ENCODE peak calls at places on chromosome 5, in eight cellular contexts. One of them, this sample, is unnamed. For H4K20me1 and H3K4me1, the result is how much of the 10 kb centered on the place peaks cover.

GRCh38 chr5:98163796-98164493 is 609.5 kb upstream of the RGMB start:
- DNase-seq in H9: no peak
- DNase-seq in K562: no peak
- DNase-seq in OCI-LY7: no peak
- DNase-seq in neural progenitor cell: no peak
- DNase-seq in fibroblast of lung: no peak
- DNase-seq in GM23248: no peak
- DNase-seq in hepatocyte: no peak
- DNase-seq in this sample: no peak

GRCh38 chr5:1008451-1009358 is at the start of gene NKD2:
- DNase-seq in fibroblast of lung: no peak
- DNase-seq in hepatocyte: peak
- DNase-seq in H9: no peak
- DNase-seq in K562: peak
- DNase-seq in GM23248: peak
- DNase-seq in OCI-LY7: peak
- DNase-seq in neural progenitor cell: peak
- DNase-seq in this sample: peak

GRCh38 chr5:1510631-1511030 is 13.1 kb downstream of the LPCAT1 start:
- DNase-seq in hepatocyte: no peak
- DNase-seq in fibroblast of lung: no peak
- DNase-seq in OCI-LY7: no peak
- DNase-seq in neural progenitor cell: no peak
- DNase-seq in GM23248: no peak
- DNase-seq in H9: no peak
- DNase-seq in K562: no peak
- DNase-seq in this sample: peak

GRCh38 chr5:112614986-112615385 is 122.7 kb upstream of the APC start:
- DNase-seq in H9: no peak
- DNase-seq in hepatocyte: no peak
- DNase-seq in neural progenitor cell: no peak
- DNase-seq in fibroblast of lung: no peak
- DNase-seq in OCI-LY7: no peak
- DNase-seq in GM23248: peak
- DNase-seq in K562: no peak
- DNase-seq in this sample: no peak

GRCh38 chr5:148697177-148697820 is 43.0 kb upstream of the HTR4 start:
- DNase-seq in K562: peak
- DNase-seq in OCI-LY7: no peak
- DNase-seq in hepatocyte: peak
- DNase-seq in GM23248: peak
- DNase-seq in neural progenitor cell: no peak
- DNase-seq in fibroblast of lung: peak
- DNase-seq in H9: no peak
- DNase-seq in this sample: no peak

GRCh38 chr5:151155149-151155776 is 2.3 kb downstream of the ANXA6 start:
- DNase-seq in GM23248: peak
- DNase-seq in fibroblast of lung: peak
- DNase-seq in OCI-LY7: peak
- DNase-seq in H9: no peak
- DNase-seq in K562: no peak
- DNase-seq in neural progenitor cell: no peak
- DNase-seq in hepatocyte: no peak
- DNase-seq in this sample: peak

GRCh38 chr5:134692722-134693121 is 44.1 kb downstream of the SEC24A start:
- DNase-seq in neural progenitor cell: no peak
- DNase-seq in OCI-LY7: no peak
- DNase-seq in GM23248: no peak
- DNase-seq in hepatocyte: no peak
- DNase-seq in K562: no peak
- DNase-seq in fibroblast of lung: no peak
- DNase-seq in H9: no peak
- DNase-seq in this sample: no peak

GRCh38 chr5:124847907-124848306 is 101.5 kb upstream of the ZNF608 start:
- DNase-seq in K562: no peak
- DNase-seq in neural progenitor cell: no peak
- DNase-seq in hepatocyte: no peak
- DNase-seq in GM23248: no peak
- DNase-seq in H9: no peak
- DNase-seq in fibroblast of lung: no peak
- DNase-seq in OCI-LY7: no peak
- DNase-seq in this sample: no peak

GRCh38 chr5:87589587-87589986 is 176.9 kb upstream of the CCNH start:
- DNase-seq in OCI-LY7: no peak
- DNase-seq in hepatocyte: no peak
- DNase-seq in fibroblast of lung: no peak
- DNase-seq in K562: no peak
- DNase-seq in neural progenitor cell: no peak
- DNase-seq in GM23248: no peak
- DNase-seq in H9: no peak
- DNase-seq in this sample: no peak

GRCh38 chr5:148899993-148900392 is 73.6 kb downstream of the ADRB2 start:
- DNase-seq in K562: no peak
- DNase-seq in H9: no peak
- DNase-seq in neural progenitor cell: no peak
- DNase-seq in hepatocyte: no peak
- DNase-seq in OCI-LY7: no peak
- DNase-seq in fibroblast of lung: no peak
- DNase-seq in GM23248: no peak
- DNase-seq in this sample: no peak

GRCh38 chr5:1319436-1320343 is 24.8 kb upstream of the TERT start:
- DNase-seq in fibroblast of lung: no peak
- DNase-seq in H9: peak
- DNase-seq in OCI-LY7: no peak
- DNase-seq in GM23248: no peak
- DNase-seq in hepatocyte: no peak
- DNase-seq in neural progenitor cell: no peak
- DNase-seq in K562: no peak
- DNase-seq in this sample: no peak

GRCh38 chr5:179822444-179822990 is 1.8 kb downstream of the SQSTM1 start:
- DNase-seq in K562: no peak
- DNase-seq in hepatocyte: no peak
- DNase-seq in GM23248: peak
- DNase-seq in OCI-LY7: no peak
- DNase-seq in neural progenitor cell: no peak
- DNase-seq in fibroblast of lung: no peak
- DNase-seq in H9: no peak
- DNase-seq in this sample: no peak
- H4K20me1 ChIP-seq in K562: under half
- H4K20me1 ChIP-seq in hepatocyte: half or more
- H4K20me1 ChIP-seq in GM23248: under half
- H4K20me1 ChIP-seq in OCI-LY7: under half
- H4K20me1 ChIP-seq in neural progenitor cell: under half
- H4K20me1 ChIP-seq in fibroblast of lung: under half
- H4K20me1 ChIP-seq in H9: under half
- H4K20me1 ChIP-seq in this sample: under half

DNA sequence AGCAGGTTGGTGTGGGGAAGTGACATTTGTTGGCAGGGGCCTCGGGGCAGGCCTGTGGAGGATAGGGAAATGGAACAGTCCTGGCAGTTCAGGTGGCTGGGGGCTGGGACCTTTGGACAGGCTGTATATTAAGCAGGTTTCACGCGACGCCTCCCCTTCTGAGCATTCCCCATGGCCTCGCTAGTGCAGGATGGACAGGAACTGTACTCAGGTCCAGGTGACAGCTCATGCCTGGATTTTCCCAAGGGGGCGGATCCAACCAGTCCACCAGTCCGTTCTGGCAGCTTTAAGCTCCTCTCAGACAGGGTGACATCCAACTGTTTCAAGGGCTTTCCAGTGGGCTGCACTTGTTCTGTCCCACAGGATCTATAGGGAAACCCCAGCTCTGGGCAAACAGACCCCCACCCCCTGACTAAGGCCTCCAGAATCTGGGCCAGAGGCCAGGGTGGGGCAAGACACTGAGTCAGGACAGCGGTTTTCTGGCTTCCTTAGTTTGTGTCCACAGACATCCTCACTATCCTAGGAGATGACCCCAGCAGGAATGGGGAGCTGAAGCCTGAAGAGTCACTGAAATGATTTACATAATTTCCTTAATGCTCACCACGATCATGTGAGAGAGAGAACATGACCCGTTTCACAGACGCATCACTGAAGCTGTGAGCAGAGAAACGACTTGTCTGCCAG is 20.9 kb downstream of the CSF2 start:
- DNase-seq in K562: no peak
- DNase-seq in OCI-LY7: no peak
- DNase-seq in H9: peak
- DNase-seq in fibroblast of lung: peak
- DNase-seq in GM23248: peak
- DNase-seq in neural progenitor cell: no peak
- DNase-seq in hepatocyte: peak
- DNase-seq in this sample: no peak
- H3K4me1 ChIP-seq in K562: under half
- H3K4me1 ChIP-seq in OCI-LY7: under half
- H3K4me1 ChIP-seq in H9: under half
- H3K4me1 ChIP-seq in fibroblast of lung: under half
- H3K4me1 ChIP-seq in GM23248: half or more
- H3K4me1 ChIP-seq in neural progenitor cell: under half
- H3K4me1 ChIP-seq in hepatocyte: under half
- H3K4me1 ChIP-seq in this sample: under half

DNA sequence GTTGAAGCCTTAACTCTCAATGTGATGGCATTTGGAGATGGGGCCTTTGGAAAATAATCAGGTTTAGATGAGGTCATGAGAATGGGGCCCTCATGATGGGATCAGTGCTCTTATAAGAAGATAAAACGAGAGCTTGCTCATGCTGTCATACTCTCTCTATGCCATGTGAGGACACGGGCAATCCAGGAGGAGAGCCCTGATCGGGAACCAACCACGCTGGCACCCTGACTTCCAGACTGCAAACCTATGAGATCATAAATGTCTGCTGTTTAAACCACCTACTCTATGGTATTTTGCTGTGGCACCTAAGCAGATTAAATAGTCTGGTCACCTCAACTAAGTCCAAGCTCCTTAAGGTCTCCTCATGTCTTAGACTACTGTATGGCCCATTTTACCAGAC is 10.0 kb downstream of the HMGCS1 start:
- DNase-seq in H9: no peak
- DNase-seq in K562: no peak
- DNase-seq in hepatocyte: no peak
- DNase-seq in fibroblast of lung: no peak
- DNase-seq in OCI-LY7: no peak
- DNase-seq in neural progenitor cell: no peak
- DNase-seq in GM23248: no peak
- DNase-seq in this sample: no peak
- H4K20me1 ChIP-seq in H9: under half
- H4K20me1 ChIP-seq in K562: under half
- H4K20me1 ChIP-seq in hepatocyte: half or more
- H4K20me1 ChIP-seq in fibroblast of lung: under half
- H4K20me1 ChIP-seq in OCI-LY7: under half
- H4K20me1 ChIP-seq in neural progenitor cell: half or more
- H4K20me1 ChIP-seq in GM23248: under half
- H4K20me1 ChIP-seq in this sample: half or more

DNA sequence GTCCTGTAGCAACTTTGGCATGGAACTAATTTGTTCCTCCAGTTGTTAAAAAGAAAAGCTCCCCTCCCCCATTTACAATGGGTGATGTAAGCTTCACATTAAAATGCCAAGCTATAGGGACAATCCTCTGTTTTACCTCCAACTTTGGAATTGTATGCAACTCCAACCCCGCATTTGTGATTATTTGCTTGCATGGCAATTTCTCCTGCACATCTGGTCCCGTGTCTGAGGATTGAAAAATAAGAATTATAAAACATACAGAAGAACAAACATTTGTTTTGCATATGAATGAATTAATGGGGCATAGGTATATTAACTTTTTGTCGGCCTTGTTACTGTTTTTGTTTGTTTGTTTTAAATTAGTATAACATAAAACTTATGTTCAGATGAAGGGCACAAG is 17.2 kb downstream of the PCSK1 start:
- DNase-seq in OCI-LY7: no peak
- DNase-seq in fibroblast of lung: no peak
- DNase-seq in H9: no peak
- DNase-seq in neural progenitor cell: no peak
- DNase-seq in GM23248: no peak
- DNase-seq in K562: no peak
- DNase-seq in hepatocyte: no peak
- DNase-seq in this sample: no peak
- H3K4me1 ChIP-seq in OCI-LY7: under half
- H3K4me1 ChIP-seq in fibroblast of lung: under half
- H3K4me1 ChIP-seq in H9: under half
- H3K4me1 ChIP-seq in neural progenitor cell: under half
- H3K4me1 ChIP-seq in GM23248: under half
- H3K4me1 ChIP-seq in K562: under half
- H3K4me1 ChIP-seq in hepatocyte: under half
- H3K4me1 ChIP-seq in this sample: under half

DNA sequence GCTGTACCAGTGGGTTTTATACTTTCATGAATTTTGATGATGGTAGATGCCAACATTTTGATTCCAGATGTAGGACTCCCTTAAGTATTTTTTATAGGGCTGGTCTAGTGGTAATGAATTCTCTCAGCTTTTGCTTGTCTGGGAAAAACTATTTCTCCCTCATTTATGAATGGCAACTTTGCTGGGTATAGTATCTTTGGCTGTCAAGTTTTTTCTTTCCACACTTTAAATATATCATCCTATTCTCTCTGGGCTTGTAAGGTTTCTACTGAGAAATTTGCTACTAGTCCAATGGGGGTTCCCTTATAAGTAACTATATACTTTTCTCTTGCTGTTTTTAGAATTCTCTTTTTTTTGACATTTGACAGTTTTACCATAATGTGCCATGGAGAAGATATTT is 629.3 kb downstream of the NR2F1-AS1 start:
- DNase-seq in fibroblast of lung: no peak
- DNase-seq in OCI-LY7: no peak
- DNase-seq in GM23248: no peak
- DNase-seq in H9: no peak
- DNase-seq in K562: no peak
- DNase-seq in neural progenitor cell: no peak
- DNase-seq in hepatocyte: no peak
- DNase-seq in this sample: no peak
- H4K20me1 ChIP-seq in fibroblast of lung: under half
- H4K20me1 ChIP-seq in OCI-LY7: under half
- H4K20me1 ChIP-seq in GM23248: under half
- H4K20me1 ChIP-seq in H9: under half
- H4K20me1 ChIP-seq in K562: under half
- H4K20me1 ChIP-seq in neural progenitor cell: under half
- H4K20me1 ChIP-seq in hepatocyte: under half
- H4K20me1 ChIP-seq in this sample: under half

DNA sequence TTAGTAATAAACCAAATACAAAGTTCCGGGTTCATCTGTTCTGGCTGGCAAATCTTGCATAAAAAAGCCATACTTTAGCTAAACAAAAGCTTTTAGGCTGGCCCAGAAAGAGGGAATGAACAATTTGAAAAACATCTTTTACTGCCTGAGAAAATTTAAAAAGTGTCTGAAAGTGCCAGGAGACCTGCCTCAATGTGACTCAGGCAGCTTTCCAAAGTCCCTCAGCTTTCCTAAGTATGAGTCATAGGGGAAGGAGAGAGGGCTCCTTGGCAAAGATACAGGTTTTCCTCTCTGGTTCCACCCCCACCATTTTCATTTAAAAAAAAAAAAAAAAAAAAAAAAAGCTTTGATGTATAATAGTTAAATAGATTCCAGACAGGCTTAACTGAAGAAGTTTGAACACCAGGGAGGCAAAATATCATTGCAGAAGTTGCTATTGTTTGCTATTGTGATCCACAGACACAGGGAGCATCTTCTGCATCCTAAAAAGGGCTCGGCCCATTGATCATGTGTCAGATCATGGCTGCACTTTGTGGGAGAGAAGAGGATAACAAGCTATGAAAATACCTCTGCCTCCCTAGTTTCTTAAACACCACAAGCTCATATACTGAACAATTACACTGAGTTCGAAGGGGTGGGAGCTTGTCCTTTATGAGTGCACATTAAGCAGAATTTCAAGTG is 71.5 kb downstream of the MRPS27 start:
- DNase-seq in neural progenitor cell: no peak
- DNase-seq in hepatocyte: peak
- DNase-seq in fibroblast of lung: peak
- DNase-seq in H9: no peak
- DNase-seq in K562: peak
- DNase-seq in GM23248: peak
- DNase-seq in OCI-LY7: no peak
- DNase-seq in this sample: no peak
- H3K4me1 ChIP-seq in neural progenitor cell: half or more
- H3K4me1 ChIP-seq in hepatocyte: under half
- H3K4me1 ChIP-seq in fibroblast of lung: under half
- H3K4me1 ChIP-seq in H9: under half
- H3K4me1 ChIP-seq in K562: under half
- H3K4me1 ChIP-seq in GM23248: half or more
- H3K4me1 ChIP-seq in OCI-LY7: under half
- H3K4me1 ChIP-seq in this sample: under half

This sample was measured in DND-41.